ENCODE peak calls at places on chromosome 20, in nine cellular contexts. D is GM13976; K is stimulated activated CD8-positive, alpha-beta memory T cell treated with anti-CD3 and anti-CD28 coated beads, Interleukin-7, amount 100 ng/mL, for 48 hours; B is NCI-H2029 treated with DMSO at 0.1 percent for 48 hours; L is sciatic nerve; H is EH; C is activated CD4-positive, alpha-beta T cell treated with anti-CD3 and anti-CD28 coated beads, Interleukin-2, amount 50 U/mL, for 1 hour; U is RWPE2; W is HS-27A. O is an unnamed sample.

GRCh38 chr20:52104546-52105044 is 87.0 kb downstream of the ZFP64 start:
- DNase-seq in U (peak), C (no peak), H (peak), D (no peak), K (no peak), L (no peak), B (no peak), W (no peak), O (peak)

GRCh38 chr20:48800227-48800626 is 27.6 kb downstream of the PREX1 start:
- DNase-seq in D (no peak), K (no peak), U (no peak), H (no peak), W (no peak), B (no peak), L (no peak), C (no peak), O (no peak)

GRCh38 chr20:36285746-36286447 is 20.2 kb upstream of the DLGAP4 start:
- DNase-seq in U (peak), B (no peak), D (peak), H (no peak), L (no peak), K (no peak), W (no peak), C (no peak), O (no peak)

GRCh38 chr20:23085415-23086055 is 589 bp downstream of the CD93 start:
- DNase-seq in W (no peak), H (no peak), L (peak), K (no peak), C (no peak), U (no peak), B (no peak), D (no peak), O (no peak)

GRCh38 chr20:1809611-1810510 is 85.3 kb upstream of the SIRPA start:
- DNase-seq in H (peak), U (no peak), C (no peak), B (no peak), D (no peak), W (peak), L (no peak), K (no peak), O (peak)

GRCh38 chr20:60088236-60088635 is 130.0 kb downstream of the CDH26 start:
- DNase-seq in K (no peak), H (no peak), W (no peak), B (no peak), D (no peak), C (no peak), U (peak), L (no peak), O (no peak)

GRCh38 chr20:408843-409696 is 971 bp downstream of the RBCK1 start:
- DNase-seq in D (no peak), B (no peak), C (no peak), K (no peak), W (no peak), U (no peak), L (no peak), H (peak), O (peak)

GRCh38 chr20:10179574-10180298 is 38.9 kb upstream of the SNAP25 start:
- DNase-seq in C (no peak), L (no peak), K (no peak), B (no peak), W (no peak), U (no peak), H (peak), D (no peak), O (no peak)

GRCh38 chr20:47126709-47127108 is 229.8 kb downstream of the ZMYND8 start:
- DNase-seq in K (no peak), D (no peak), U (no peak), H (peak), W (peak), L (peak), B (no peak), C (no peak), O (peak)

GRCh38 chr20:33119725-33120720 is 40.6 kb downstream of the BPIFB4 start:
- DNase-seq in C (no peak), U (peak), H (no peak), K (no peak), D (peak), W (no peak), B (no peak), L (no peak), O (no peak)

GRCh38 chr20:16066571-16066970 is 506.7 kb downstream of the KIF16B start:
- DNase-seq in C (no peak), K (no peak), L (no peak), W (no peak), H (no peak), U (no peak), D (no peak), B (peak), O (no peak)

GRCh38 chr20:48124181-48124782 is 339.0 kb upstream of the SULF2 start:
- DNase-seq in K (no peak), B (no peak), U (no peak), L (no peak), C (no peak), W (no peak), D (no peak), H (no peak), O (no peak)

GRCh38 chr20:61907081-61907891 is 158.4 kb downstream of the TAF4 start:
- DNase-seq in B (no peak), U (no peak), K (no peak), D (no peak), L (no peak), W (no peak), H (no peak), C (no peak), O (no peak)

GRCh38 chr20:62887860-62888239 is 26.2 kb upstream of the TCFL5 start:
- DNase-seq in B (no peak), D (no peak), W (no peak), C (no peak), K (no peak), H (no peak), L (no peak), U (no peak), O (no peak)

GRCh38 chr20:24658920-24659660 is 189.7 kb downstream of the SYNDIG1 start:
- DNase-seq in U (no peak), H (no peak), L (no peak), B (no peak), D (no peak), W (no peak), C (no peak), K (no peak), O (no peak)

GRCh38 chr20:48556956-48557355 is 270.8 kb downstream of the PREX1 start:
- DNase-seq in H (no peak), W (no peak), U (no peak), L (no peak), D (no peak), B (no peak), K (no peak), C (no peak), O (no peak)

GRCh38 chr20:48708116-48708515 is 119.7 kb downstream of the PREX1 start:
- DNase-seq in K (no peak), W (no peak), U (peak), C (no peak), D (no peak), B (no peak), H (no peak), L (no peak), O (no peak)

GRCh38 chr20:52564594-52564993 is 373.0 kb upstream of the ZFP64 start:
- DNase-seq in U (no peak), B (no peak), C (no peak), D (no peak), K (no peak), W (no peak), H (no peak), L (no peak), O (no peak)

GRCh38 chr20:58458342-58459057 is 56.7 kb downstream of the APCDD1L start:
- DNase-seq in D (peak), B (no peak), C (no peak), W (no peak), U (peak), H (peak), K (no peak), L (no peak), O (no peak)

GRCh38 chr20:53040678-53041674 is 68.8 kb downstream of the TSHZ2 start:
- DNase-seq in K (no peak), W (no peak), U (peak), D (no peak), H (no peak), L (peak), C (no peak), B (peak), O (peak)

GRCh38 chr20:40144581-40144980 is 544.5 kb downstream of the MAFB start:
- DNase-seq in H (no peak), K (no peak), C (no peak), L (no peak), U (no peak), D (no peak), B (no peak), W (no peak), O (no peak)

GRCh38 chr20:17614176-17614811 is 44.4 kb downstream of the DSTN start:
- DNase-seq in W (no peak), K (no peak), C (no peak), B (no peak), L (peak), H (peak), U (peak), D (peak), O (no peak)

GRCh38 chr20:52454660-52455059 is 263.1 kb upstream of the ZFP64 start:
- DNase-seq in D (no peak), U (no peak), H (peak), B (no peak), L (no peak), K (no peak), C (no peak), W (peak), O (peak)

GRCh38 chr20:20761302-20761701 is 48.9 kb upstream of the RALGAPA2 start:
- DNase-seq in U (no peak), K (no peak), C (no peak), L (no peak), B (no peak), H (no peak), W (no peak), D (no peak), O (no peak)

GRCh38 chr20:40081653-40082052 is 607.4 kb downstream of the MAFB start:
- DNase-seq in C (no peak), W (no peak), B (no peak), H (no peak), U (no peak), L (no peak), D (no peak), K (no peak), O (no peak)

GRCh38 chr20:48600470-48600945 is 227.3 kb downstream of the PREX1 start:
- DNase-seq in K (no peak), U (peak), D (no peak), H (no peak), L (peak), B (no peak), W (no peak), C (no peak), O (no peak)

GRCh38 chr20:45032276-45032675 is 66.0 kb downstream of the STK4 start:
- DNase-seq in B (no peak), C (no peak), W (no peak), D (no peak), L (no peak), K (no peak), U (no peak), H (no peak), O (no peak)

GRCh38 chr20:10047427-10047826 is 12.6 kb downstream of the ANKEF1 start:
- DNase-seq in B (no peak), L (no peak), C (no peak), H (no peak), U (no peak), K (no peak), W (no peak), D (no peak), O (peak)

GRCh38 chr20:19620471-19620870 is 137.6 kb upstream of the RIN2 start:
- DNase-seq in U (no peak), K (no peak), L (no peak), H (no peak), W (no peak), B (no peak), D (no peak), C (no peak), O (no peak)